ENCODE peak calls at places on chromosomes 16 and 17, in ten cellular contexts. One of them, this sample, is unnamed.

GRCh38 chr17:54694287-54694887 is 206.3 kb upstream of the TOM1L1 start:
- DNase-seq in activated naive CD4-positive, alpha-beta T cell treated with anti-CD3 and anti-CD28 coated beads for 36 hours: no peak
- DNase-seq in AG08395: no peak
- DNase-seq in uterus: no peak
- DNase-seq in NCI-H1436: no peak
- DNase-seq in T-helper 9 cell: no peak
- DNase-seq in smooth muscle cell of the brain vasculature: no peak
- DNase-seq in CD8-positive, alpha-beta T cell: no peak
- DNase-seq in OCI-M1: no peak
- DNase-seq in spleen: no peak
- DNase-seq in this sample: peak

GRCh38 chr16:68707341-68708152 is 29.5 kb upstream of the CDH1 start:
- DNase-seq in activated naive CD4-positive, alpha-beta T cell treated with anti-CD3 and anti-CD28 coated beads for 36 hours: no peak
- DNase-seq in AG08395: no peak
- DNase-seq in uterus: no peak
- DNase-seq in NCI-H1436: peak
- DNase-seq in T-helper 9 cell: no peak
- DNase-seq in smooth muscle cell of the brain vasculature: peak
- DNase-seq in CD8-positive, alpha-beta T cell: no peak
- DNase-seq in OCI-M1: no peak
- DNase-seq in spleen: no peak
- DNase-seq in this sample: no peak

GRCh38 chr16:2471653-2472487 is 773 bp downstream of the NTN3 start:
- DNase-seq in activated naive CD4-positive, alpha-beta T cell treated with anti-CD3 and anti-CD28 coated beads for 36 hours: no peak
- DNase-seq in AG08395: no peak
- DNase-seq in uterus: no peak
- DNase-seq in NCI-H1436: no peak
- DNase-seq in T-helper 9 cell: no peak
- DNase-seq in smooth muscle cell of the brain vasculature: no peak
- DNase-seq in CD8-positive, alpha-beta T cell: peak
- DNase-seq in OCI-M1: no peak
- DNase-seq in spleen: no peak
- DNase-seq in this sample: no peak

GRCh38 chr17:76383645-76384221 is 676 bp upstream of the SPHK1 start:
- DNase-seq in activated naive CD4-positive, alpha-beta T cell treated with anti-CD3 and anti-CD28 coated beads for 36 hours: peak
- DNase-seq in AG08395: peak
- DNase-seq in uterus: no peak
- DNase-seq in NCI-H1436: no peak
- DNase-seq in T-helper 9 cell: peak
- DNase-seq in smooth muscle cell of the brain vasculature: no peak
- DNase-seq in CD8-positive, alpha-beta T cell: peak
- DNase-seq in OCI-M1: peak
- DNase-seq in spleen: peak
- DNase-seq in this sample: peak

GRCh38 chr17:34706029-34706428 is 126.6 kb downstream of the TMEM132E start:
- DNase-seq in activated naive CD4-positive, alpha-beta T cell treated with anti-CD3 and anti-CD28 coated beads for 36 hours: peak
- DNase-seq in AG08395: peak
- DNase-seq in uterus: no peak
- DNase-seq in NCI-H1436: no peak
- DNase-seq in T-helper 9 cell: no peak
- DNase-seq in smooth muscle cell of the brain vasculature: no peak
- DNase-seq in CD8-positive, alpha-beta T cell: no peak
- DNase-seq in OCI-M1: peak
- DNase-seq in spleen: no peak
- DNase-seq in this sample: peak

GRCh38 chr17:79888811-79889634 is 49.8 kb upstream of the CBX4 start:
- DNase-seq in activated naive CD4-positive, alpha-beta T cell treated with anti-CD3 and anti-CD28 coated beads for 36 hours: no peak
- DNase-seq in AG08395: no peak
- DNase-seq in uterus: no peak
- DNase-seq in NCI-H1436: no peak
- DNase-seq in T-helper 9 cell: no peak
- DNase-seq in smooth muscle cell of the brain vasculature: no peak
- DNase-seq in CD8-positive, alpha-beta T cell: no peak
- DNase-seq in OCI-M1: no peak
- DNase-seq in spleen: peak
- DNase-seq in this sample: no peak

GRCh38 chr16:50547944-50548658 is at the start of gene NKD1:
- DNase-seq in activated naive CD4-positive, alpha-beta T cell treated with anti-CD3 and anti-CD28 coated beads for 36 hours: peak
- DNase-seq in AG08395: peak
- DNase-seq in uterus: peak
- DNase-seq in NCI-H1436: peak
- DNase-seq in T-helper 9 cell: peak
- DNase-seq in smooth muscle cell of the brain vasculature: no peak
- DNase-seq in CD8-positive, alpha-beta T cell: peak
- DNase-seq in OCI-M1: peak
- DNase-seq in spleen: peak
- DNase-seq in this sample: peak

GRCh38 chr16:23448392-23448791 is 4.6 kb downstream of the COG7 start:
- DNase-seq in activated naive CD4-positive, alpha-beta T cell treated with anti-CD3 and anti-CD28 coated beads for 36 hours: no peak
- DNase-seq in AG08395: no peak
- DNase-seq in uterus: no peak
- DNase-seq in NCI-H1436: no peak
- DNase-seq in T-helper 9 cell: no peak
- DNase-seq in smooth muscle cell of the brain vasculature: no peak
- DNase-seq in CD8-positive, alpha-beta T cell: no peak
- DNase-seq in OCI-M1: no peak
- DNase-seq in spleen: no peak
- DNase-seq in this sample: no peak

GRCh38 chr16:48607056-48607825 is 2.7 kb downstream of the N4BP1 start:
- DNase-seq in activated naive CD4-positive, alpha-beta T cell treated with anti-CD3 and anti-CD28 coated beads for 36 hours: no peak
- DNase-seq in AG08395: peak
- DNase-seq in uterus: no peak
- DNase-seq in NCI-H1436: no peak
- DNase-seq in T-helper 9 cell: no peak
- DNase-seq in smooth muscle cell of the brain vasculature: no peak
- DNase-seq in CD8-positive, alpha-beta T cell: no peak
- DNase-seq in OCI-M1: no peak
- DNase-seq in spleen: no peak
- DNase-seq in this sample: no peak

GRCh38 chr16:23578096-23578830 is 17.9 kb downstream of the NDUFAB1 start:
- DNase-seq in activated naive CD4-positive, alpha-beta T cell treated with anti-CD3 and anti-CD28 coated beads for 36 hours: no peak
- DNase-seq in AG08395: no peak
- DNase-seq in uterus: no peak
- DNase-seq in NCI-H1436: no peak
- DNase-seq in T-helper 9 cell: no peak
- DNase-seq in smooth muscle cell of the brain vasculature: no peak
- DNase-seq in CD8-positive, alpha-beta T cell: no peak
- DNase-seq in OCI-M1: peak
- DNase-seq in spleen: no peak
- DNase-seq in this sample: no peak

GRCh38 chr17:9899280-9900018 is 5.6 kb downstream of the RCVRN start:
- DNase-seq in activated naive CD4-positive, alpha-beta T cell treated with anti-CD3 and anti-CD28 coated beads for 36 hours: no peak
- DNase-seq in AG08395: no peak
- DNase-seq in uterus: peak
- DNase-seq in NCI-H1436: no peak
- DNase-seq in T-helper 9 cell: no peak
- DNase-seq in smooth muscle cell of the brain vasculature: no peak
- DNase-seq in CD8-positive, alpha-beta T cell: no peak
- DNase-seq in OCI-M1: no peak
- DNase-seq in spleen: no peak
- DNase-seq in this sample: no peak

GRCh38 chr16:86520317-86521210 is 10.2 kb downstream of the FOXF1 start:
- DNase-seq in activated naive CD4-positive, alpha-beta T cell treated with anti-CD3 and anti-CD28 coated beads for 36 hours: no peak
- DNase-seq in AG08395: no peak
- DNase-seq in uterus: no peak
- DNase-seq in NCI-H1436: no peak
- DNase-seq in T-helper 9 cell: no peak
- DNase-seq in smooth muscle cell of the brain vasculature: no peak
- DNase-seq in CD8-positive, alpha-beta T cell: no peak
- DNase-seq in OCI-M1: peak
- DNase-seq in spleen: peak
- DNase-seq in this sample: no peak

GRCh38 chr16:83802135-83802534 is 5.6 kb upstream of the HSBP1 start:
- DNase-seq in activated naive CD4-positive, alpha-beta T cell treated with anti-CD3 and anti-CD28 coated beads for 36 hours: no peak
- DNase-seq in AG08395: peak
- DNase-seq in uterus: no peak
- DNase-seq in NCI-H1436: no peak
- DNase-seq in T-helper 9 cell: no peak
- DNase-seq in smooth muscle cell of the brain vasculature: no peak
- DNase-seq in CD8-positive, alpha-beta T cell: no peak
- DNase-seq in OCI-M1: no peak
- DNase-seq in spleen: no peak
- DNase-seq in this sample: peak

GRCh38 chr17:50155115-50155819 is 4.8 kb upstream of the PPP1R9B start:
- DNase-seq in activated naive CD4-positive, alpha-beta T cell treated with anti-CD3 and anti-CD28 coated beads for 36 hours: no peak
- DNase-seq in AG08395: no peak
- DNase-seq in uterus: peak
- DNase-seq in NCI-H1436: no peak
- DNase-seq in T-helper 9 cell: no peak
- DNase-seq in smooth muscle cell of the brain vasculature: no peak
- DNase-seq in CD8-positive, alpha-beta T cell: no peak
- DNase-seq in OCI-M1: peak
- DNase-seq in spleen: peak
- DNase-seq in this sample: no peak

GRCh38 chr17:38344127-38344745 is 480 bp upstream of the GPR179 start:
- DNase-seq in activated naive CD4-positive, alpha-beta T cell treated with anti-CD3 and anti-CD28 coated beads for 36 hours: no peak
- DNase-seq in AG08395: no peak
- DNase-seq in uterus: no peak
- DNase-seq in NCI-H1436: no peak
- DNase-seq in T-helper 9 cell: no peak
- DNase-seq in smooth muscle cell of the brain vasculature: no peak
- DNase-seq in CD8-positive, alpha-beta T cell: no peak
- DNase-seq in OCI-M1: no peak
- DNase-seq in spleen: no peak
- DNase-seq in this sample: no peak

GRCh38 chr17:63932008-63932561 is at the start of gene CD79B:
- DNase-seq in activated naive CD4-positive, alpha-beta T cell treated with anti-CD3 and anti-CD28 coated beads for 36 hours: peak
- DNase-seq in AG08395: no peak
- DNase-seq in uterus: no peak
- DNase-seq in NCI-H1436: peak
- DNase-seq in T-helper 9 cell: no peak
- DNase-seq in smooth muscle cell of the brain vasculature: no peak
- DNase-seq in CD8-positive, alpha-beta T cell: peak
- DNase-seq in OCI-M1: no peak
- DNase-seq in spleen: peak
- DNase-seq in this sample: peak

GRCh38 chr16:77840623-77841274 is 52.4 kb downstream of the VAT1L start:
- DNase-seq in activated naive CD4-positive, alpha-beta T cell treated with anti-CD3 and anti-CD28 coated beads for 36 hours: no peak
- DNase-seq in AG08395: no peak
- DNase-seq in uterus: no peak
- DNase-seq in NCI-H1436: no peak
- DNase-seq in T-helper 9 cell: no peak
- DNase-seq in smooth muscle cell of the brain vasculature: no peak
- DNase-seq in CD8-positive, alpha-beta T cell: no peak
- DNase-seq in OCI-M1: no peak
- DNase-seq in spleen: no peak
- DNase-seq in this sample: no peak